ENCODE peak calls at places on chromosome 4, in seven cellular contexts. One of them, this sample, is unnamed. For H3K4me1, the result is how much of the 10 kb centered on the place peaks cover.

GRCh38 chr4:101304916-101305315 is 42.4 kb downstream of the PPP3CA start:
- DNase-seq in fibroblast of lung: peak
- DNase-seq in A549: no peak
- DNase-seq in mammary epithelial cell: peak
- DNase-seq in upper lobe of right lung: no peak
- DNase-seq in heart left ventricle: no peak
- DNase-seq in uterus: no peak
- DNase-seq in this sample: no peak

GRCh38 chr4:1499465-1499864 is 93.2 kb upstream of the NKX1-1 start:
- DNase-seq in fibroblast of lung: no peak
- DNase-seq in A549: no peak
- DNase-seq in mammary epithelial cell: no peak
- DNase-seq in upper lobe of right lung: peak
- DNase-seq in heart left ventricle: no peak
- DNase-seq in uterus: no peak
- DNase-seq in this sample: no peak

GRCh38 chr4:151768835-151769234 is 8.0 kb upstream of the GATB start:
- DNase-seq in fibroblast of lung: no peak
- DNase-seq in A549: no peak
- DNase-seq in mammary epithelial cell: no peak
- DNase-seq in upper lobe of right lung: no peak
- DNase-seq in heart left ventricle: no peak
- DNase-seq in uterus: no peak
- DNase-seq in this sample: no peak

GRCh38 chr4:186621959-186622553 is 66.7 kb upstream of the MTNR1A start:
- DNase-seq in fibroblast of lung: peak
- DNase-seq in A549: no peak
- DNase-seq in mammary epithelial cell: peak
- DNase-seq in upper lobe of right lung: no peak
- DNase-seq in heart left ventricle: no peak
- DNase-seq in uterus: no peak
- DNase-seq in this sample: peak

GRCh38 chr4:18882468-18882867 is 860.9 kb upstream of the LCORL start:
- DNase-seq in fibroblast of lung: peak
- DNase-seq in A549: peak
- DNase-seq in mammary epithelial cell: peak
- DNase-seq in upper lobe of right lung: no peak
- DNase-seq in heart left ventricle: no peak
- DNase-seq in uterus: no peak
- DNase-seq in this sample: peak

GRCh38 chr4:1291996-1292702 is 2.5 kb downstream of the MAEA start:
- DNase-seq in fibroblast of lung: no peak
- DNase-seq in A549: no peak
- DNase-seq in mammary epithelial cell: no peak
- DNase-seq in upper lobe of right lung: no peak
- DNase-seq in heart left ventricle: no peak
- DNase-seq in uterus: no peak
- DNase-seq in this sample: no peak

GRCh38 chr4:170128219-170128804 is 38.6 kb upstream of the AADAT start:
- DNase-seq in fibroblast of lung: no peak
- DNase-seq in A549: no peak
- DNase-seq in mammary epithelial cell: no peak
- DNase-seq in upper lobe of right lung: no peak
- DNase-seq in heart left ventricle: no peak
- DNase-seq in uterus: no peak
- DNase-seq in this sample: no peak

GRCh38 chr4:154604696-154605200 is 7.7 kb downstream of the FGG start:
- DNase-seq in fibroblast of lung: no peak
- DNase-seq in A549: no peak
- DNase-seq in mammary epithelial cell: peak
- DNase-seq in upper lobe of right lung: no peak
- DNase-seq in heart left ventricle: no peak
- DNase-seq in uterus: no peak
- DNase-seq in this sample: no peak

GRCh38 chr4:187000281-187000680 is 276.6 kb upstream of the FAT1 start:
- DNase-seq in fibroblast of lung: no peak
- DNase-seq in A549: no peak
- DNase-seq in mammary epithelial cell: no peak
- DNase-seq in upper lobe of right lung: no peak
- DNase-seq in heart left ventricle: no peak
- DNase-seq in uterus: no peak
- DNase-seq in this sample: no peak

GRCh38 chr4:165208741-165209388 is 1.5 kb downstream of the KLHL2 start:
- DNase-seq in fibroblast of lung: no peak
- DNase-seq in A549: no peak
- DNase-seq in mammary epithelial cell: peak
- DNase-seq in upper lobe of right lung: no peak
- DNase-seq in heart left ventricle: no peak
- DNase-seq in uterus: no peak
- DNase-seq in this sample: no peak

GRCh38 chr4:179867300-179867878 is 2375.8 kb upstream of the TENM3 start:
- DNase-seq in fibroblast of lung: peak
- DNase-seq in A549: peak
- DNase-seq in mammary epithelial cell: peak
- DNase-seq in upper lobe of right lung: no peak
- DNase-seq in heart left ventricle: no peak
- DNase-seq in uterus: no peak
- DNase-seq in this sample: peak

GRCh38 chr4:83626245-83626843 is 90.4 kb downstream of the GPAT3 start:
- DNase-seq in fibroblast of lung: no peak
- DNase-seq in A549: no peak
- DNase-seq in mammary epithelial cell: no peak
- DNase-seq in upper lobe of right lung: no peak
- DNase-seq in heart left ventricle: no peak
- DNase-seq in uterus: no peak
- DNase-seq in this sample: no peak

GRCh38 chr4:122997463-122998101 is 75.2 kb upstream of the NUDT6 start:
- DNase-seq in fibroblast of lung: no peak
- DNase-seq in A549: no peak
- DNase-seq in mammary epithelial cell: peak
- DNase-seq in upper lobe of right lung: no peak
- DNase-seq in heart left ventricle: no peak
- DNase-seq in uterus: no peak
- DNase-seq in this sample: no peak

GRCh38 chr4:112650332-112650731 is 13.4 kb downstream of the LARP7 start:
- DNase-seq in fibroblast of lung: no peak
- DNase-seq in A549: no peak
- DNase-seq in mammary epithelial cell: no peak
- DNase-seq in upper lobe of right lung: no peak
- DNase-seq in heart left ventricle: no peak
- DNase-seq in uterus: no peak
- DNase-seq in this sample: no peak

GRCh38 chr4:73828945-73829344 is 7.5 kb upstream of the CXCL6 start:
- DNase-seq in fibroblast of lung: peak
- DNase-seq in A549: no peak
- DNase-seq in mammary epithelial cell: peak
- DNase-seq in upper lobe of right lung: no peak
- DNase-seq in heart left ventricle: no peak
- DNase-seq in uterus: no peak
- DNase-seq in this sample: no peak

GRCh38 chr4:174631901-174632758 is 109.8 kb upstream of the HPGD start:
- DNase-seq in fibroblast of lung: peak
- DNase-seq in A549: peak
- DNase-seq in mammary epithelial cell: peak
- DNase-seq in upper lobe of right lung: no peak
- DNase-seq in heart left ventricle: no peak
- DNase-seq in uterus: peak
- DNase-seq in this sample: peak

GRCh38 chr4:121541696-121542095 is 155.1 kb downstream of the ANXA5 start:
- DNase-seq in fibroblast of lung: no peak
- DNase-seq in A549: no peak
- DNase-seq in mammary epithelial cell: peak
- DNase-seq in upper lobe of right lung: no peak
- DNase-seq in heart left ventricle: no peak
- DNase-seq in uterus: no peak
- DNase-seq in this sample: no peak

GRCh38 chr4:184845367-184846011 is 19.7 kb upstream of the ACSL1 start:
- DNase-seq in fibroblast of lung: peak
- DNase-seq in A549: no peak
- DNase-seq in mammary epithelial cell: peak
- DNase-seq in upper lobe of right lung: no peak
- DNase-seq in heart left ventricle: no peak
- DNase-seq in uterus: no peak
- DNase-seq in this sample: no peak

GRCh38 chr4:123922847-123923246 is 526.3 kb downstream of the SPRY1 start:
- DNase-seq in fibroblast of lung: no peak
- DNase-seq in A549: no peak
- DNase-seq in mammary epithelial cell: peak
- DNase-seq in upper lobe of right lung: no peak
- DNase-seq in heart left ventricle: no peak
- DNase-seq in uterus: no peak
- DNase-seq in this sample: no peak

GRCh38 chr4:184472540-184473264 is 1.6 kb downstream of the IRF2 start:
- DNase-seq in fibroblast of lung: peak
- DNase-seq in A549: peak
- DNase-seq in mammary epithelial cell: peak
- DNase-seq in upper lobe of right lung: peak
- DNase-seq in heart left ventricle: peak
- DNase-seq in uterus: peak
- DNase-seq in this sample: peak

GRCh38 chr4:99868126-99868596 is 26.1 kb downstream of the LAMTOR3 start:
- DNase-seq in fibroblast of lung: peak
- DNase-seq in A549: no peak
- DNase-seq in mammary epithelial cell: no peak
- DNase-seq in upper lobe of right lung: no peak
- DNase-seq in heart left ventricle: no peak
- DNase-seq in uterus: peak
- DNase-seq in this sample: no peak

GRCh38 chr4:2672082-2672481 is 84.1 kb downstream of the TNIP2 start:
- DNase-seq in fibroblast of lung: no peak
- DNase-seq in A549: no peak
- DNase-seq in mammary epithelial cell: no peak
- DNase-seq in upper lobe of right lung: no peak
- DNase-seq in heart left ventricle: no peak
- DNase-seq in uterus: no peak
- DNase-seq in this sample: no peak

GRCh38 chr4:2663275-2663674 is 92.9 kb downstream of the TNIP2 start:
- DNase-seq in fibroblast of lung: peak
- DNase-seq in A549: no peak
- DNase-seq in mammary epithelial cell: no peak
- DNase-seq in upper lobe of right lung: no peak
- DNase-seq in heart left ventricle: no peak
- DNase-seq in uterus: no peak
- DNase-seq in this sample: no peak

GRCh38 chr4:2666722-2667247 is 89.4 kb downstream of the TNIP2 start:
- DNase-seq in fibroblast of lung: no peak
- DNase-seq in A549: no peak
- DNase-seq in mammary epithelial cell: no peak
- DNase-seq in upper lobe of right lung: no peak
- DNase-seq in heart left ventricle: no peak
- DNase-seq in uterus: no peak
- DNase-seq in this sample: no peak

GRCh38 chr4:2671267-2671895 is 84.8 kb downstream of the TNIP2 start:
- DNase-seq in fibroblast of lung: no peak
- DNase-seq in A549: no peak
- DNase-seq in mammary epithelial cell: peak
- DNase-seq in upper lobe of right lung: no peak
- DNase-seq in heart left ventricle: no peak
- DNase-seq in uterus: no peak
- DNase-seq in this sample: no peak

GRCh38 chr4:2667428-2667827 is 88.7 kb downstream of the TNIP2 start:
- DNase-seq in fibroblast of lung: peak
- DNase-seq in A549: no peak
- DNase-seq in mammary epithelial cell: no peak
- DNase-seq in upper lobe of right lung: no peak
- DNase-seq in heart left ventricle: no peak
- DNase-seq in uterus: no peak
- DNase-seq in this sample: no peak
- H3K4me3 ChIP-seq in fibroblast of lung: peak
- H3K4me3 ChIP-seq in A549: no peak
- H3K4me3 ChIP-seq in mammary epithelial cell: no peak
- H3K4me3 ChIP-seq in upper lobe of right lung: no peak
- H3K4me3 ChIP-seq in heart left ventricle: no peak
- H3K4me3 ChIP-seq in uterus: no peak
- H3K4me3 ChIP-seq in this sample: no peak

GRCh38 chr4:92249541-92249940 is 54.2 kb upstream of the GRID2 start:
- DNase-seq in fibroblast of lung: no peak
- DNase-seq in A549: no peak
- DNase-seq in mammary epithelial cell: no peak
- DNase-seq in upper lobe of right lung: no peak
- DNase-seq in heart left ventricle: no peak
- DNase-seq in uterus: no peak
- DNase-seq in this sample: no peak
- TF ChIP-seq CTCF in fibroblast of lung: no peak
- TF ChIP-seq CTCF in A549: no peak
- TF ChIP-seq CTCF in mammary epithelial cell: no peak
- TF ChIP-seq CTCF in upper lobe of right lung: no peak
- TF ChIP-seq CTCF in heart left ventricle: no peak
- TF ChIP-seq CTCF in uterus: no peak
- TF ChIP-seq CTCF in this sample: no peak

DNA sequence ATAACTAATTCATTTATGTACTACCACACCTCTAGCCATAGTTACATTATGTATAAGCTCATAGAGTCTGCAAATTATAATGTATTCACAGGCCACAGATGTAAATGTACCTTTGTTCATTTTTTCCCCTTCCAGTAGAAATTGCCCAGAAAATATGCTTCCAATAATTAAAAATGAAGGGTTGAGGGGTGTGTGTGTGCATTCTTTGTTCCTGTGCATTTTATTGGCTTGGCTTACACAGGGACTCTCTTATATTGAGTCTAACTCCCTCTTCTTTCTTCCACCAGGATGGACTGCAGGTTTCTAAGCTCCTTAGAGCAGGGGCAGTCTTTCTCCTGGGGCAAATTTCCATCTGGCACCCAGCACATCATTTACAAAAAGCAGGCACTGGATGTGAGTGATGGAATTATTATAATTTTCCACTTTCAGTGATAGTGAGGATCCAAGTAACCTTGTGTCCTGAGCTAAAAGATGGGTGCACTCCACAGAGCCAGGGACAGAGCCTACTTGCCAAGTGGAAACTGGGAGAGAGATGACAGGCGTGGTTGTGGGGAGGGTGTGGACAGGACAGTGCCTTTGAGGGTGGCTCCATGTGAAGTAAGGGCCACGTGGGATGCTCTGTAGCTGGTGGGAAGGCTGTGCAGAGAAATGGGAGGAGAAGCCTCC is 16.2 kb downstream of the IGFBP7 start:
- DNase-seq in fibroblast of lung: no peak
- DNase-seq in A549: no peak
- DNase-seq in mammary epithelial cell: no peak
- DNase-seq in upper lobe of right lung: no peak
- DNase-seq in heart left ventricle: peak
- DNase-seq in uterus: peak
- DNase-seq in this sample: no peak
- H3K4me1 ChIP-seq in fibroblast of lung: under half
- H3K4me1 ChIP-seq in A549: half or more
- H3K4me1 ChIP-seq in mammary epithelial cell: under half
- H3K4me1 ChIP-seq in upper lobe of right lung: under half
- H3K4me1 ChIP-seq in heart left ventricle: half or more
- H3K4me1 ChIP-seq in uterus: under half
- H3K4me1 ChIP-seq in this sample: under half

DNA sequence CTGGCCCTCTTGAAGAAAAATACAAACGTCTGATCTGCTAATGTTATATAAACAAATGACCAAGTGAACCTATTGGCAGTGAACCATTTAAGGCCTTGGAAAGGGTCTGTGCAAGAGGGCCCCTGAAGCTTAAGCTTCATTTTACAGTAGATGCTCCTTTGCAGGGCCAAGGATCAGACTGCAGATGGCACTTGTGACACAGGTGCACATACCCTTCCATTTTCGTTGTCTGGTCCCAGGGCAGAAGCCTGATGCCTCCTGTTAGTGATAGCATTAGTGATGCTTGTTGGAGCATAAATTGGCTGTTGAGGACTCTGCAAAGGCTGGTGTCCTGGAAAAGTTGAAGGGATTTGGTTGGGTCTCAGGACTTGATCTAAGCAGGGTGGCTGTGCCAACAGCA is 46.5 kb downstream of the ETNPPL start:
- DNase-seq in fibroblast of lung: no peak
- DNase-seq in A549: no peak
- DNase-seq in mammary epithelial cell: no peak
- DNase-seq in upper lobe of right lung: no peak
- DNase-seq in heart left ventricle: no peak
- DNase-seq in uterus: no peak
- DNase-seq in this sample: no peak
- H3K4me3 ChIP-seq in fibroblast of lung: no peak
- H3K4me3 ChIP-seq in A549: no peak
- H3K4me3 ChIP-seq in mammary epithelial cell: no peak
- H3K4me3 ChIP-seq in upper lobe of right lung: no peak
- H3K4me3 ChIP-seq in heart left ventricle: no peak
- H3K4me3 ChIP-seq in uterus: no peak
- H3K4me3 ChIP-seq in this sample: no peak